ENCODE peak calls at places on chromosomes 6 and 20, in ten cellular contexts. O is Calu3; L is kidney epithelial cell; I is stimulated activated CD4-positive, alpha-beta T cell treated with anti-CD3 and anti-CD28 coated beads, Interleukin-1b, Interleukin-23, amount 100 ng/mL, for 24 hours; K is NCI-H1436 treated with DMSO at 0.1 percent for 48 hours; Y is A673; T is PC-9; B is AG10803; R is lung; F is heart right ventricle. J is an unnamed sample.

GRCh38 chr20:17613328-17614175 is 43.7 kb downstream of the DSTN start:
- DNase-seq in I (no peak), K (no peak), B (no peak), L (no peak), F (no peak), O (no peak), T (no peak), Y (no peak), R (no peak), J (no peak)

GRCh38 chr6:7587631-7588100 is 2.3 kb upstream of the SNRNP48 start:
- DNase-seq in L (no peak), B (peak), R (no peak), I (no peak), K (no peak), T (no peak), O (no peak), Y (no peak), F (no peak), J (no peak)

GRCh38 chr6:89117285-89118108 is at the start of gene SRSF12:
- DNase-seq in T (peak), K (no peak), B (peak), O (peak), F (peak), L (no peak), Y (peak), R (peak), I (peak), J (no peak)

GRCh38 chr6:52390361-52390727 is 28.4 kb downstream of the PAQR8 start:
- DNase-seq in K (no peak), R (no peak), T (peak), O (peak), B (peak), I (peak), F (no peak), Y (peak), L (peak), J (no peak)

GRCh38 chr6:123214433-123214832 is 218.4 kb downstream of the CLVS2 start:
- DNase-seq in R (no peak), F (no peak), Y (peak), O (no peak), L (no peak), I (no peak), K (no peak), T (no peak), B (no peak), J (no peak)

GRCh38 chr20:59043698-59044097 is 1.1 kb upstream of the PRELID3B start:
- DNase-seq in K (no peak), L (no peak), F (no peak), Y (no peak), B (peak), R (no peak), O (no peak), I (no peak), T (no peak), J (no peak)

GRCh38 chr20:58225490-58226200 is 2.8 kb downstream of the ANKRD60 start:
- DNase-seq in O (no peak), R (no peak), I (no peak), T (no peak), B (peak), K (no peak), Y (no peak), L (no peak), F (no peak), J (no peak)

GRCh38 chr20:32574296-32575226 is 10.6 kb downstream of the NOL4L start:
- DNase-seq in B (peak), L (peak), F (peak), T (peak), I (no peak), K (no peak), O (peak), Y (peak), R (peak), J (peak)

GRCh38 chr6:129606664-129607063 is 103.3 kb downstream of the ARHGAP18 start:
- DNase-seq in K (no peak), Y (no peak), R (no peak), F (no peak), B (peak), L (no peak), I (no peak), T (no peak), O (no peak), J (no peak)

GRCh38 chr6:42939810-42940167 is 10.5 kb downstream of the CNPY3 start:
- DNase-seq in T (no peak), L (no peak), K (no peak), B (no peak), R (no peak), Y (no peak), O (no peak), F (no peak), I (no peak), J (no peak)

GRCh38 chr20:24208652-24209051 is 220.1 kb upstream of the GGTLC1 start:
- DNase-seq in B (no peak), L (no peak), O (no peak), I (no peak), K (no peak), R (no peak), T (peak), F (no peak), Y (peak), J (no peak)